ENCODE peak calls at places on chromosomes 12 and 14, in six cellular contexts. L is tibial artery, G is mammary epithelial cell, F is left lung, S is PC-3, Y is transverse colon. Q is an unnamed sample. For H3K4me1 and H3K36me3, the result is how much of the 10 kb centered on the place peaks cover.

GRCh38 chr12:67288561-67288960 is 19.4 kb downstream of the CAND1 start:
- DNase-seq in L (no peak), G (no peak), F (no peak), S (no peak), Y (no peak), Q (no peak)

GRCh38 chr12:94767971-94768370 is 117.6 kb upstream of the TMCC3 start:
- DNase-seq in S (no peak), G (no peak), F (no peak), Y (no peak), L (no peak), Q (no peak)

GRCh38 chr12:82326905-82327503 is 31.2 kb downstream of the CCDC59 start:
- DNase-seq in S (peak), F (no peak), Y (no peak), G (peak), L (no peak), Q (no peak)

GRCh38 chr14:35355981-35356839 is 48.3 kb downstream of the NFKBIA start:
- DNase-seq in F (no peak), S (peak), G (no peak), L (no peak), Y (peak), Q (peak)

GRCh38 chr14:63287661-63288483 is 30.9 kb downstream of the GPHB5 start:
- DNase-seq in F (no peak), G (no peak), Y (no peak), L (no peak), S (no peak), Q (no peak)

GRCh38 chr12:59858508-59858907 is 262.7 kb downstream of the SLC16A7 start:
- DNase-seq in S (no peak), Y (peak), L (no peak), G (no peak), F (no peak), Q (peak)

GRCh38 chr14:45364565-45364964 is 111.6 kb upstream of the MIS18BP1 start:
- DNase-seq in S (peak), Y (no peak), L (no peak), F (no peak), G (no peak), Q (no peak)

GRCh38 chr12:124428136-124428791 is 133.4 kb downstream of the RFLNA start:
- DNase-seq in L (no peak), G (no peak), F (no peak), S (no peak), Y (peak), Q (peak)

GRCh38 chr12:10901427-10901826 is 7.9 kb downstream of the TAS2R13 start:
- DNase-seq in G (peak), Y (no peak), S (peak), L (no peak), F (no peak), Q (no peak)

GRCh38 chr12:75308279-75308678 is 21.8 kb downstream of the CAPS2 start:
- DNase-seq in F (no peak), Y (no peak), G (no peak), L (no peak), S (no peak), Q (no peak)

GRCh38 chr14:89227490-89227834 is 189.6 kb downstream of the FOXN3 start:
- DNase-seq in S (no peak), L (no peak), Y (no peak), F (no peak), G (no peak), Q (no peak)

GRCh38 chr14:89225607-89226006 is 191.4 kb downstream of the FOXN3 start:
- DNase-seq in Y (no peak), F (no peak), L (no peak), S (no peak), G (no peak), Q (no peak)

GRCh38 chr14:89231426-89232113 is 185.5 kb downstream of the FOXN3 start:
- DNase-seq in L (no peak), F (no peak), G (no peak), Y (no peak), S (no peak), Q (no peak)

GRCh38 chr14:89228921-89229639 is 188.0 kb downstream of the FOXN3 start:
- DNase-seq in F (no peak), Y (no peak), G (no peak), S (no peak), L (peak), Q (no peak)

GRCh38 chr14:89226789-89227489 is 190.1 kb downstream of the FOXN3 start:
- DNase-seq in L (peak), S (no peak), Y (no peak), F (no peak), G (no peak), Q (no peak)
- H3K4me1 ChIP-seq in L (under half), S (under half), Y (under half), F (under half), G (under half), Q (under half)

GRCh38 chr14:20632448-20632830 is 9.1 kb downstream of the OR6S1 start:
- DNase-seq in S (peak), L (no peak), Y (no peak), G (peak), F (no peak), Q (no peak)
- H3K4me3 ChIP-seq in S (peak), L (peak), Y (peak), G (peak), F (peak), Q (no peak)

GRCh38 chr12:65840793-65841670 is 16.7 kb downstream of the HMGA2 start:
- DNase-seq in S (peak), Y (no peak), G (no peak), L (no peak), F (no peak), Q (no peak)

DNA sequence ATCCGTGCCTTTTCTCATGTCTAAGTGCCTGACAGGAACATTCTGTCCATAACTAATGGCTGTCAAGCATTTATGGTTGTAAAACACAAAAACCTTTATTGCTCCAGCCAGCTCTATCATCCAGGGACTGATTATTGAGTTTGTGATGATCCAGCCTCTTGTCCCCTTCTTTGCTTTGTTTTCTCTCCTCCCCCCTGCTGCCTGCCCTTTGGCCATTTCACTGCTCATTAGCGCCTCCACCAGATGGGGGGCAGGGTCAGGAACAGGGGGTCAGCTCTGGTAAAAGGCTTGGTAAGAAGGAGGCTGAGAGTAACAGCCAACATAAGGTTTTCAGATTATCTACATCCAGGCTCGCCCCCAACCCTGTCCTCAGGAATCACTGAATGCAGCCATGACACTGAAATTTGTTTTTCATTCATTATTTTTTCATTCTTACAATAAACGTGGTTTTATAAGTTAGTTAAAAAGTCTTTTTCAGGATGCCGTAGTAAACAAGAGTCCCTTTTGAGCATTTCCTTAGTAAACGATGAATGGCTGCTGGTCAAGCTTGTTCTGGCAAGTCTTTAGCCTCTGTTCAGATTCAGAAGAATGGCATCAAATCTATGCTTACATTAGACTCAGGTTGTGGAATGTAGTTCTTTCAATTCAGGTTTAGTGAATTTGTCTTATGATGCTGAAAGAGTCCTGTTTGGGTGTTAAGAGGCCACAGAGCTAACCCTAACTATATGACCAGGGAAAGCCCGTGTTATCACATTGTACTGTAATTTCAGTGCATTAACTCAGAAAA is 21.7 kb downstream of the HMGA2 start:
- DNase-seq in F (no peak), Y (no peak), L (no peak), S (no peak), G (no peak), Q (no peak)
- H3K36me3 ChIP-seq in F (under half), Y (under half), L (under half), S (half or more), G (half or more), Q (under half)

DNA sequence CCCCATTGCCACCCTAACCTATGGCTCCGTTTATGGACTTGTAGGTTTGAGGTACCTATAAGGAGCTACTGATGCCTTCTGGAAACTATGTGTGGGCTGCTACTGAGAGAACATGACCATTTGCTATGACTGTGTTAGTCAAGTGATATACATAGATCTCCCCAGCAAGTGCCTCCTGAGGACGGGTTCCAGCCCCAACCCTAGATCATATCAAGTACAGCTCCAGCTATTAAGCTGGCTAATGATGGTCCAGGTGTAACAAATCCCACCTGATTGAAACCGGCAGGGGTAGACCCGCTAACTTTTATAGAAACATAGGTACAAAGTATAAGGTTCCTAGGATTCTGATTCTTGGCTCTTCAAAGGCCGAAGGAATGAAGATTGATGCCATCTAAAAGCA is 23.7 kb downstream of the NINJ2 start:
- DNase-seq in Y (no peak), F (no peak), G (no peak), L (no peak), S (no peak), Q (no peak)
- H3K4me1 ChIP-seq in Y (under half), F (half or more), G (under half), L (under half), S (under half), Q (under half)

DNA sequence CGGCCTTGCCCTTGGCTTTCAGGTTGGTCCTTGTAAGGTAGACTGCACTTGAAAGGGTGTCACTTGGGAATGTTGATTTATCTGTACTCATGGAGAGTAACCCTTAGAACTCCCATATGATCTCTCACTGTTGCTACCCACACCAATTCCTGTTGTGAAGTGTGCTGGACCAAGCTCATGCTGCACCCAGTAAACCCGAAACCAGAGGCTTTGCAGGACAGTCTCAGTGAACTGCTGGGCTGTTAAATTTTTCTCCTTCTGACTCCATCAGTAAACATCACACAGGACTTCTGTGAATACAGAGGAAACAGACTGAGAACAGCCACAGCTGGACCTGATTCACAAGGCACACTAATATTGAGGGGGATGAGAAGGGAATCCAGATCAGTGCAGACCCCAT is 783.0 kb downstream of the TMEM121 start:
- DNase-seq in Y (no peak), S (no peak), F (no peak), G (no peak), L (no peak), Q (no peak)
- H3K4me3 ChIP-seq in Y (no peak), S (no peak), F (no peak), G (no peak), L (no peak), Q (no peak)

GRCh38 chr12:113924341-113924740 is 41.8 kb downstream of the RBM19 start:
- DNase-seq in F (no peak), S (no peak), Y (no peak), G (no peak), L (no peak), Q (no peak)
- H3K36me3 ChIP-seq in F (under half), S (half or more), Y (under half), G (under half), L (half or more), Q (under half)

GRCh38 chr14:57139173-57139572 is 129.5 kb downstream of the EXOC5 start:
- DNase-seq in S (no peak), Y (no peak), L (no peak), F (no peak), G (no peak), Q (no peak)

GRCh38 chr14:57136669-57137068 is 132.0 kb downstream of the EXOC5 start:
- DNase-seq in F (no peak), L (no peak), Y (no peak), G (no peak), S (no peak), Q (no peak)
- H3K4me1 ChIP-seq in F (under half), L (under half), Y (under half), G (under half), S (under half), Q (under half)

GRCh38 chr12:120726510-120726793 is 826 bp downstream of the ACADS start:
- DNase-seq in G (no peak), Y (no peak), L (no peak), S (no peak), F (no peak), Q (no peak)
- H3K4me3 ChIP-seq in G (no peak), Y (peak), L (peak), S (peak), F (peak), Q (peak)

Q was measured in mucosa of descending colon.